ENCODE peak calls at places on chromosomes 1 and 21, in seven cellular contexts. Y, Q, M, W, H, X and U are unnamed samples.

GRCh38 chr1:187624812-187625542 is 796.2 kb downstream of the PLA2G4A start:
- DNase-seq in X (no peak), Y (no peak), M (no peak), H (no peak), W (no peak), Q (no peak), U (no peak)

GRCh38 chr1:80779278-80779677 is 1021.5 kb upstream of the ADGRL2 start:
- DNase-seq in X (no peak), M (no peak), Q (no peak), W (no peak), H (no peak), Y (no peak), U (no peak)

GRCh38 chr1:46401964-46402626 is 8.0 kb downstream of the FAAH start:
- DNase-seq in Q (no peak), X (no peak), M (peak; percentile 43), W (no peak), Y (peak; percentile 62), H (peak; percentile 62), U (peak; percentile 92)

GRCh38 chr1:39525366-39526165 is 34.1 kb downstream of the BMP8A start:
- DNase-seq in X (no peak), Q (no peak), H (no peak), Y (no peak), M (no peak), W (peak; percentile 17), U (no peak)

GRCh38 chr1:167864392-167864992 is 49.4 kb downstream of the ADCY10 start:
- DNase-seq in M (no peak), W (no peak), X (no peak), Q (no peak), H (no peak), Y (no peak), U (no peak)

GRCh38 chr1:213326666-213327317 is 275.8 kb downstream of the RPS6KC1 start:
- DNase-seq in M (no peak), Q (no peak), W (no peak), X (no peak), Y (no peak), H (peak; percentile 21), U (peak; percentile 39)

GRCh38 chr1:155134322-155134721 is 1.3 kb upstream of the SLC50A1 start:
- DNase-seq in X (no peak), Q (no peak), Y (peak; percentile 47), W (no peak), M (no peak), H (no peak), U (no peak)

GRCh38 chr1:189323090-189323489 is 1154.6 kb downstream of the BRINP3 start:
- DNase-seq in H (no peak), Y (no peak), Q (no peak), W (no peak), X (no peak), M (no peak), U (no peak)

GRCh38 chr1:39076127-39076798 is 50.1 kb downstream of the NDUFS5 start:
- DNase-seq in M (no peak), Y (peak; percentile 94), X (no peak), Q (no peak), W (no peak), H (peak; percentile 65), U (peak; percentile 88)

GRCh38 chr1:67843746-67844145 is 10.5 kb upstream of the GNG12 start:
- DNase-seq in X (no peak), M (no peak), W (no peak), H (no peak), Y (no peak), Q (no peak), U (no peak)

GRCh38 chr1:228445867-228446584 is 29.4 kb upstream of the TRIM17 start:
- DNase-seq in M (no peak), W (no peak), X (no peak), Y (peak; percentile 31), H (no peak), Q (peak; percentile 70), U (peak; percentile 45)

GRCh38 chr1:178196631-178197030 is 102.7 kb downstream of the RASAL2 start:
- DNase-seq in X (no peak), W (no peak), H (no peak), Q (no peak), M (no peak), Y (no peak), U (no peak)

GRCh38 chr1:53132176-53132575 is 10.3 kb downstream of the SLC1A7 start:
- DNase-seq in W (no peak), Q (no peak), M (no peak), Y (no peak), H (no peak), X (peak; percentile 55), U (no peak)

GRCh38 chr1:68384872-68385390 is 64.8 kb downstream of the RPE65 start:
- DNase-seq in Y (no peak), Q (no peak), X (no peak), M (peak; percentile 95), W (no peak), H (no peak), U (no peak)

GRCh38 chr1:66893712-66894111 is 30.9 kb downstream of the DNAI4 start:
- DNase-seq in W (no peak), X (no peak), Q (no peak), H (no peak), M (no peak), Y (no peak), U (no peak)

GRCh38 chr1:170424346-170424745 is 107.6 kb upstream of the GORAB start:
- DNase-seq in W (no peak), M (no peak), Y (no peak), Q (no peak), X (no peak), H (no peak), U (no peak)

GRCh38 chr1:19427087-19427781 is 58.1 kb downstream of the CAPZB start:
- DNase-seq in X (no peak), Q (no peak), H (no peak), Y (peak; percentile 64), W (no peak), M (no peak), U (no peak)

GRCh38 chr1:209628618-209629299 is 23.5 kb downstream of the LAMB3 start:
- DNase-seq in W (no peak), Q (no peak), H (no peak), Y (no peak), M (no peak), X (no peak), U (no peak)

GRCh38 chr1:209629621-209630382 is 22.4 kb downstream of the LAMB3 start:
- DNase-seq in H (no peak), W (no peak), Q (no peak), Y (no peak), X (no peak), M (no peak), U (no peak)

GRCh38 chr1:209625791-209626285 is 26.4 kb downstream of the LAMB3 start:
- DNase-seq in Q (no peak), Y (no peak), W (no peak), X (no peak), M (no peak), H (no peak), U (no peak)

GRCh38 chr1:209626633-209627348 is 25.4 kb downstream of the LAMB3 start:
- DNase-seq in W (no peak), X (no peak), Y (no peak), M (no peak), Q (no peak), H (no peak), U (no peak)

GRCh38 chr1:209627349-209628196 is 24.7 kb downstream of the LAMB3 start:
- DNase-seq in W (no peak), M (peak; percentile 35), X (no peak), Y (peak; percentile 88), H (peak; percentile 44), Q (peak; percentile 68), U (peak; percentile 70)
- TF ChIP-seq POLR2A in W (no peak), M (no peak), X (no peak), Y (no peak), H (no peak), Q (no peak), U (no peak)

DNA sequence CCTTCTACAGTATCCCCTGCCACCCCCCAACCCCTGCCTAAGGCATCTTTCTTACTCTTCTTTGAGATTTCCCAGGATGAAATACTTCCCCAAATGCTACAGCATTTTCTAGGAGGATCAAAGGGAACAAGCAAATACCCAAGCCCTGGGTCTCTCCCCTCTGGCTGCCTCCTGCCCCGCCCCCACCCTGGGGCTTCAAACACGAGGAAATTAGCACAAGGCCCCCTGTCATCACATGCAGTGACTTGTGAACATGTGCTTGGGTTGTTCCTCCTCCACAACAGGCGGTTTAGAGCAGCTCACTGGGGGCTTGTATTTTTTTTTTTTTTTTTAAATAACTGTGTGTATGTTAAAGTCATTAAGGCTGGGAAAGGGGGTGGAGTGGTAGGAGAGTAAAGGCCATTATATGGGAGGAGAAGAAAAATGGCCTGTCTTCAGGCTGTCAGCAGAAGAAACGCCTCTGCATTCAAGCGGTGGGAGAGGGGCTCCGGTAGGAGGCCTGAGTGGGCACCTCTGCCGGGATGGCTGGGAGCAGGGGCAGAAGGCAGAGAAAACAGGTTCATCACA is 64.3 kb downstream of the PLXNA2 start:
- DNase-seq in Q (no peak), W (no peak), X (no peak), Y (no peak), H (no peak), M (no peak), U (no peak)
- H3K4me1 ChIP-seq in Q (peaks cover 81% of the 10 kb centered on the region), W (peaks cover 77% of the 10 kb centered on the region), X (peaks cover 60% of the 10 kb centered on the region), Y (peaks cover 38% of the 10 kb centered on the region), H (peaks cover 6% of the 10 kb centered on the region), M (peaks cover 14% of the 10 kb centered on the region), U (peaks cover 54% of the 10 kb centered on the region)

GRCh38 chr1:10802948-10803715 is 6.7 kb upstream of the CASZ1 start:
- DNase-seq in X (no peak), W (no peak), Q (no peak), Y (no peak), M (no peak), H (no peak), U (no peak)
- H3K27ac ChIP-seq in X (peak overlapping the region; percentile 89), W (peak overlapping the region; percentile 86), Q (no peak overlapping the region), Y (no peak overlapping the region), M (no peak overlapping the region), H (peak overlapping the region; percentile 6), U (no peak overlapping the region)

GRCh38 chr21:33578959-33579542 is 9.4 kb downstream of the DONSON start:
- DNase-seq in W (no peak), Q (no peak), H (no peak), M (no peak), Y (no peak), X (no peak), U (no peak)
- TF ChIP-seq POLR2A in W (no peak), Q (no peak), H (no peak), M (no peak), Y (no peak), X (no peak), U (no peak)

DNA sequence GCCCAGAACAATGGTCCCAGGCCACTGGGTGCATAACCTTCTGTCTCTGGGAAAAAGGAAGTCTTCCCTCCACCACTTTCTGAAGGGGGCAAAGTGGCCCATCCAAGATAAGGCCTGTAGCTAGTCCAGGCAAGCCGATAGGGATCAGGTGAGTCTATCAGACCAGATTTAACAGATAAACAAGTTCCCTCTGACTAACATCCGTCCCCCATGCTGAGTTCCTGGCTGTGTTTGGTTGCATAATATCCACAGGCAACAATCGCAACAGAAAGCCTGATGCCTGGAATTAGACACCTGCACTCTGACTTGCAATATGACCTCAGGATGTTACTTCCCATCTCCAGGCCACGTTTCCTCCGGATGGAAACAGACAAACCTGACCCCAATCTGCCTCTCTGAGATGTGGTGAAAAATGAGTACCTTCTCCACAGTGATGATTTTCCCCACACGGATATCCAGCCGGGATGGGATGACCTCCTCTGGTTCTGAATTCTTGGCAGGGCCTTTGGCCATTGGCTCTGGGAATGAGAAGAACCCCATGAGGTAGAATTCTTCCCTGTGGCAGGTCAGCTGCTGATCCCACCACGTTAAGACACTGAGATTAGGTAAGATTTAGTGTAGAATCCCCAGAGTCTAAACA is 36.4 kb downstream of the YARS1 start:
- DNase-seq in W (no peak), X (peak; percentile 55), Y (no peak), Q (no peak), H (no peak), M (no peak), U (no peak)
- H3K4me1 ChIP-seq in W (peaks cover 4% of the 10 kb centered on the region), X (peaks cover under 1% of the 10 kb centered on the region), Y (no peaks in the 10 kb centered on the region), Q (peaks cover 6% of the 10 kb centered on the region), H (no peaks in the 10 kb centered on the region), M (peaks cover 2% of the 10 kb centered on the region), U (no peaks in the 10 kb centered on the region)